ENCODE peak calls at places on chromosomes 13 and 19, in eight cellular contexts. I, A, L, P, Y, W, T and M are unnamed samples.

GRCh38 chr19:35211545-35212230 is 16.9 kb downstream of the FAM187B start:
- DNase-seq in T (peak; percentile 74), Y (no peak), A (peak; percentile 47), L (no peak), P (no peak), W (no peak), I (no peak), M (no peak)

GRCh38 chr13:65336916-65337315 is 1893.2 kb downstream of the PCDH9 start:
- DNase-seq in W (no peak), I (no peak), Y (no peak), L (no peak), A (no peak), P (no peak), T (no peak), M (no peak)

GRCh38 chr19:49398931-49399330 is 10.9 kb downstream of the KASH5 start:
- DNase-seq in L (no peak), T (no peak), Y (no peak), W (no peak), P (no peak), I (no peak), A (no peak), M (no peak)

GRCh38 chr19:14337510-14337909 is 43.7 kb upstream of the ADGRE5 start:
- DNase-seq in W (no peak), L (no peak), Y (no peak), I (no peak), A (no peak), T (no peak), P (no peak), M (no peak)

GRCh38 chr19:36436531-36436930 is 18.1 kb upstream of the ZFP82 start:
- DNase-seq in L (no peak), T (no peak), W (no peak), I (no peak), Y (no peak), A (no peak), P (no peak), M (no peak)

GRCh38 chr19:4557186-4557970 is 2.1 kb downstream of the SEMA6B start:
- DNase-seq in I (no peak), L (no peak), A (no peak), Y (no peak), T (no peak), P (peak; percentile 66), W (no peak), M (no peak)

GRCh38 chr13:97287047-97287383 is 64.9 kb downstream of the MBNL2 start:
- DNase-seq in T (no peak), Y (no peak), I (no peak), P (no peak), L (no peak), A (no peak), W (no peak), M (no peak)

GRCh38 chr13:23434431-23434830 is 929 bp upstream of the SACS start:
- DNase-seq in W (no peak), Y (no peak), I (no peak), L (no peak), A (no peak), T (no peak), P (no peak), M (no peak)

GRCh38 chr13:89457977-89458376 is 1786.8 kb downstream of the SLITRK5 start:
- DNase-seq in A (no peak), T (no peak), I (peak; percentile 21), Y (no peak), W (no peak), P (no peak), L (no peak), M (no peak)

GRCh38 chr13:85828094-85828684 is 29.0 kb upstream of the SLITRK6 start:
- DNase-seq in W (no peak), I (peak; percentile 3), Y (no peak), L (no peak), A (peak; percentile 44), T (no peak), P (no peak), M (no peak)

GRCh38 chr19:46232029-46232428 is 2.5 kb downstream of the IGFL1 start:
- DNase-seq in T (no peak), P (no peak), W (no peak), I (no peak), Y (no peak), L (no peak), A (no peak), M (no peak)